ENCODE peak calls at places on chromosome 9, in four cellular contexts. C, K, V and T are unnamed samples.

GRCh38 chr9:104836235-104836634 is 72.3 kb downstream of the NIPSNAP3B start:
- DNase-seq in C (no peak), K (no peak), V (no peak), T (no peak)

GRCh38 chr9:26169684-26170083 is 491.4 kb upstream of the TUSC1 start:
- DNase-seq in C (no peak), K (no peak), V (no peak), T (no peak)

GRCh38 chr9:77402286-77402685 is 225.0 kb downstream of the VPS13A start:
- DNase-seq in C (no peak), K (no peak), V (no peak), T (no peak)

GRCh38 chr9:4241552-4241951 is 58.3 kb downstream of the GLIS3 start:
- DNase-seq in C (no peak), K (no peak), V (no peak), T (no peak)

GRCh38 chr9:112174223-112174964 is 703 bp downstream of the SUSD1 start:
- DNase-seq in C (no peak), K (peak), V (peak), T (peak)

GRCh38 chr9:89810434-89810833 is 205.6 kb downstream of the GADD45G start:
- DNase-seq in C (no peak), K (no peak), V (no peak), T (no peak)

GRCh38 chr9:29285818-29286217 is 1712.5 kb upstream of the C9orf72 start:
- DNase-seq in C (no peak), K (no peak), V (no peak), T (no peak)

GRCh38 chr9:87862536-87863268 is 20.0 kb upstream of the SPATA31E1 start:
- DNase-seq in C (no peak), K (no peak), V (no peak), T (no peak)

GRCh38 chr9:19629506-19629905 is 159.3 kb downstream of the SLC24A2 start:
- DNase-seq in C (no peak), K (no peak), V (no peak), T (no peak)

GRCh38 chr9:93128011-93128714 is 5.9 kb downstream of the NINJ1 start:
- DNase-seq in C (no peak), K (no peak), V (no peak), T (no peak)

GRCh38 chr9:89986190-89986589 is 381.4 kb downstream of the GADD45G start:
- DNase-seq in C (no peak), K (no peak), V (no peak), T (no peak)

GRCh38 chr9:135902655-135903357 is 4.5 kb downstream of the CAMSAP1 start:
- DNase-seq in C (no peak), K (no peak), V (no peak), T (no peak)

GRCh38 chr9:107847977-107848376 is 358.4 kb upstream of the KLF4 start:
- DNase-seq in C (no peak), K (no peak), V (no peak), T (no peak)

GRCh38 chr9:92438900-92439526 is 14.7 kb upstream of the OMD start:
- DNase-seq in C (no peak), K (no peak), V (no peak), T (no peak)

GRCh38 chr9:89956331-89956730 is 351.5 kb downstream of the GADD45G start:
- DNase-seq in C (no peak), K (no peak), V (no peak), T (no peak)

GRCh38 chr9:124220551-124221451 is 36.9 kb upstream of the NEK6 start:
- DNase-seq in C (no peak), K (no peak), V (no peak), T (peak)

GRCh38 chr9:76687861-76688374 is 76.3 kb upstream of the PCA3 start:
- DNase-seq in C (peak), K (no peak), V (no peak), T (no peak)

GRCh38 chr9:118761016-118761790 is 608.0 kb downstream of the BRINP1 start:
- DNase-seq in C (no peak), K (no peak), V (no peak), T (no peak)
- TF ChIP-seq BRCA1 in C (no peak), K (no peak), V (no peak), T (no peak)

DNA sequence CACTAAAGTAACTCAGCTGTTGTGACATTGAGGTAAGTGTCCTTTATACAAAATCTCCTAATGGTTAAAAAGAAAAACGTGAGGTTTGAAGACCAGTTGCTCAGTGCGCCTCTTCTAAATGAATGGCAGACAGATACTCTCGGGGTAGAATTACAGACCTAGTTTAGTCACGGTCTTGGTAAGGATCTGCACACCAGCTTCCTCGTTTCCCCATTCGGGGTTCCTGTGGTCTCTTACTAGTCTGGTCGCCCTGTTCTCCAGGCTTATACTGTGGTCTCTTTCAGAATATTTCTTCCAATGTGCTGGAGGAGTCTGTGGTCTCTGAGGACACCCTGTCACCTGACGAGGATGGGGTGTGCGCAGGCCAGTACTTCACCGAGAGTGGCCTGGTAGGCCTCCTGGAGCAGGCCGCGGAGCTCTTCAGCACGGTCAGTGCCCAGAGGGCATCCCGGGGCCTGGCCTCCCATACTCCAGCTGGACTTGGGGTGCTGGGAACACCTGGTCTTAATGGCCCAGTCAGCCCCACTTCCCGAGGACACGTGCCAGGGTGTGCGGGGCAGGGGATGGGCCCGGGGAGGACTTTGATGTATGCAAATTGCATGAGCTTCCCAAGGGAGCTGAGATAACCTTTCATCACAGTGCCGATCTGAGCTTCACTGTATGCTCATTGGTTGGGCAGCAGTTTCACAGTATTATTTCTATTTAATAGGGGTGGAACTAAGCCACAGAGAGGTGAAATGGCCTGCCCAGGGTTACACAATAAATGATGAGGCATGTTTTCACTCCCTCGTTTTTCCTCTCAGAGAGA is 224.5 kb downstream of the DOCK8 start:
- DNase-seq in C (no peak), K (no peak), V (no peak), T (no peak)
- TF ChIP-seq USF2 in C (no peak), K (no peak), V (no peak), T (no peak)

DNA sequence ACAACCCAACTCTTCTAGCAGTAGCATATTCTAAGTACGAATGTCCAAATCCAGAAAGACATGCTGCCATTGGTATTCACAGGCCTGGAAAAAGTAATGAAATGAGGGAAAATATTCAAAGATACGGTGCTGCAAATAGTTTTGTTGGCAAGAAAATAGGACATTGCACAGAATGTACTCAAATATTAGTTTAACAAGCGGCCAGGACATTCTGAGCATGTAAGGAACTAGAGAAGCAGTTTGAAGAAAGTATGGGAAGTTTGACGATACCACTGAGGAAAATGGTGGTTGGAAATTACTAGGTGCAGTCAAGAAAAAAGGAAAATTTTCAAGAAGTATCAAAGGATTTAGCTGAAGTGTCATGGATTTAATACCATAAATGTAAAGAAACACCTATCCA is 468.0 kb upstream of the GRIN3A start:
- DNase-seq in C (no peak), K (no peak), V (no peak), T (no peak)
- TF ChIP-seq BRCA1 in C (no peak), K (no peak), V (no peak), T (no peak)

GRCh38 chr9:134650431-134651190 is 9.0 kb downstream of the COL5A1 start:
- DNase-seq in C (no peak), K (no peak), V (no peak), T (no peak)

GRCh38 chr9:134644715-134645606 is 3.4 kb downstream of the COL5A1 start:
- DNase-seq in C (no peak), K (no peak), V (no peak), T (no peak)

GRCh38 chr9:134648701-134649525 is 7.3 kb downstream of the COL5A1 start:
- DNase-seq in C (no peak), K (no peak), V (no peak), T (no peak)

GRCh38 chr9:134645607-134646365 is 4.2 kb downstream of the COL5A1 start:
- DNase-seq in C (no peak), K (no peak), V (no peak), T (no peak)

GRCh38 chr9:134647359-134648115 is 5.9 kb downstream of the COL5A1 start:
- DNase-seq in C (no peak), K (no peak), V (no peak), T (no peak)
- TF ChIP-seq USF2 in C (no peak), K (no peak), V (no peak), T (no peak)

DNA sequence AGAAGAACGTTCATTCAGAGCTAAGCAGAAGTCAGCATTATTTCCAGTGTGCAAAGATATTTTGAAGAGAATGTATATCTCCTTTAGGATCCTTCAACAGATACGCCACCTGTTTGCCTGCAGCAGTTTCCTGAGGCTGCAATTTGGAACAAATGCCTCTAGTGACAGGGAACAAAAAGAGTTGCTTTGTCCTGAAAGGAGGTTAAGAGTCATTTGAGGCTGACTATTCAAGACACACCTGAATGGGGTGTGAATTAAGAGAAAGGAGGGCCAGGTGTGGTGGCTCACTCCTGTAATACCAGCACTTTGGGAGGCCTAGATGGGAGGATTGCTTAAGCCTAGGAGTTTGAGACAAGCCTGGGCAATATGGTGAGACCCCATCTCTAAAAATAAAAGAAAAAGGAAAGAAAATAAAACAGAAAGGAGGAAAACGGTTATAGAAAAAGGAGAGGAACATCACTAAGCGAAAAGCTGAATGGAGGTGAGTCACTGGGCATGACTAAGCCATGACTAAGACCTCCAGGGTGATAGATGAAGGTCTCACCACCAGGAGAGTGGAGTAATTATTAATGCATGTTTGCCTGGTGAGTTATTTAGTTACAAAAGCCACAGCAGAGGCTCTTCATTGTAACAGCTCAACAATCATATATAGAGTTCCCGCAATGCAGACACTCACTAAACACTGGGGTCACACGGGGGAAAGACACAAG is 255.2 kb upstream of the TNC start:
- DNase-seq in C (no peak), K (no peak), V (peak), T (peak)
- TF ChIP-seq BRCA1 in C (no peak), K (no peak), V (no peak), T (no peak)

DNA sequence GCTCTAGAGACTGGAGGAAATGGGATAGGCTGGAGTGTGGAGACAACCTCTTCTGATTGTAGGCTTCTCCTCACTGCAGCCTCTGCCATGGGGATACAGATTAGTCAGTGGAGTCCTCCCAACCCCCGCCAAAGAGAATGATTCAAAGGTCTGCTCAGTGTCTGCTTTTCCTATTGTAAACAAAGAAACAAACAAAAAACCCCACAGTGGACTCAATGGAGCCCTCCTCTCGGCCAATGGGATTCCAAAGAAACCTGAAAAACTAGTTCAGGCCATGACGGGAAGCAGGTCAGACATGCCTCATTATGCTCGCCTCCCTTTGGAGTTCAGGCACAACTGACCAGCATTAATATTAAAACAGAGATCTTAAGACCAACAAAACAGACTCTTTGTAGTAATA is 85.8 kb downstream of the SEC61B start:
- DNase-seq in C (no peak), K (no peak), V (no peak), T (no peak)
- TF ChIP-seq USF2 in C (no peak), K (no peak), V (no peak), T (no peak)

GRCh38 chr9:33159760-33160127 is 7.4 kb downstream of the B4GALT1 start:
- DNase-seq in C (no peak), K (no peak), V (no peak), T (no peak)

GRCh38 chr9:33161011-33161588 is 6.0 kb downstream of the B4GALT1 start:
- DNase-seq in C (no peak), K (peak), V (no peak), T (no peak)

GRCh38 chr9:33158555-33159057 is 8.5 kb downstream of the B4GALT1 start:
- DNase-seq in C (no peak), K (no peak), V (no peak), T (no peak)

GRCh38 chr9:33157960-33158359 is 9.2 kb downstream of the B4GALT1 start:
- DNase-seq in C (no peak), K (no peak), V (no peak), T (no peak)

GRCh38 chr9:33159058-33159759 is 7.9 kb downstream of the B4GALT1 start:
- DNase-seq in C (no peak), K (peak), V (no peak), T (no peak)
- TF ChIP-seq BRCA1 in C (no peak), K (no peak), V (no peak), T (no peak)

DNA sequence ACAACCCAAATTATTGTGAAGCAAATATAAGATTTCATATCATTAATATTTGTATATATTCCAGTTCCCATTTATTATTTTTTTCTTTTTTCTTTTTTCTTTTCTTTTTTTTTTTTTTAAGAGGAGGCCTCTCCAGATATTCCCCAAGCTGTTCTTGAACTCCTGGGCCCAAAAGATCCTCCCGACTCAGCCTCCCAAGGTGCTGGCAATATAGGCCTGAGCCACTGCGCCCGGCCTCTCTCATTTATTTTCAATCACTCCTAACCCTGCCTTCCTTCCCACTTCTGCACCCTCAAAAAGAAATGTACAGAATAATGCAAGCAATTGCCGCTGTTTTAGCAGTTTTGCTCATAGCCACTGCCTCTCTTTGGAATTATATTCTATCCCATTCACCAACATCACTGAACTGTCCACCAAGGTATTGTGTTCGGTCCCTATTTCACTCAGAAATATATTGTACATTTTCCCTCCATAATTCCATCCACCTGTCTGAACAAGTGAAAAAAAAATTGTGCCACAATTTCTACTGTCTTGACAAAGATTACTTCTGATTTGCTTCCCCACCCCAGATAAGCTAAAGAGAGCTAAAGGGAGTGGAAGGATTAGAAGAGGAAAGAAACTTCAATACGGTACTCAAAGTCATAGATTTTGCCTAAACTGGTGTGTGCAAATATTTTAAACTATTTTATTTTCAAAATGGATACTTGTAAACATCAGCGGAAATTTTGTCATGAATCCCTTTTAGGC is 1.9 kb downstream of the FNBP1 start:
- DNase-seq in C (no peak), K (no peak), V (no peak), T (no peak)
- TF ChIP-seq USF2 in C (no peak), K (no peak), V (no peak), T (no peak)

DNA sequence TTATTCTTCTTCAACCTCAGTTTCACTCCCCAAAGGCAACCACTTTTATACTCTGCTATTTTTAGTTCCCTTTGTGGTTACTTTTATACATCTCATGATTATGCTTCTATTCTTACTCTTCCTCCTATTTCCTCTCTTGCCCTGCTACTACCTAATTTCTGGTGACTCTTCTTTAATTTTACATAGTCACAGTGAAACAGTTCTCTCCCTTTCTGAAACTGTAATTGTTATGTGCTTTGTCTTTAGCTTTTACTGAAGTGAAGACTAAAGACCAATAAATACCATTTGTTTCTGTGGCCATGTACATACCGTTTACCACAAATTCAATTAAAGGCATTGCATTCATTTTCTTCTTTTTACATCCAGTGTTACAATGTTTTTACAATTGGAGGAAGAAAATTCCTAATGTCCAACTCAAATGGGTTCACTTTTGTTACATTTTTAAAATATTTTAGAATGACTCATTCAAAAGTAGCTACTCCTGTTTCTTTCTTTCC is 410.6 kb downstream of the PSAT1 start:
- DNase-seq in C (no peak), K (no peak), V (peak), T (no peak)
- TF ChIP-seq BRCA1 in C (no peak), K (no peak), V (no peak), T (no peak)